ENCODE peak calls at places on chromosomes 13 and 19, in ten cellular contexts. One of them, this sample, is unnamed.

GRCh38 chr19:55495646-55496349 is 7.6 kb downstream of the SSC5D start:
- DNase-seq in osteocyte: no peak
- DNase-seq in kidney: no peak
- DNase-seq in C1 segment of cervical spinal cord: no peak
- DNase-seq in AG09309: no peak
- DNase-seq in posterior cingulate gyrus: no peak
- DNase-seq in WTC11: no peak
- DNase-seq in RWPE2: no peak
- DNase-seq in caudate nucleus: no peak
- DNase-seq in GOT3: no peak
- DNase-seq in this sample: no peak

GRCh38 chr13:84208251-84208650 is 326.0 kb upstream of the SLITRK1 start:
- DNase-seq in osteocyte: no peak
- DNase-seq in WTC11: no peak
- DNase-seq in RWPE2: no peak
- DNase-seq in posterior cingulate gyrus: no peak
- DNase-seq in caudate nucleus: no peak
- DNase-seq in AG09309: no peak
- DNase-seq in kidney: no peak
- DNase-seq in GOT3: no peak
- DNase-seq in C1 segment of cervical spinal cord: no peak
- DNase-seq in this sample: no peak

GRCh38 chr19:47447470-47448359 is 24.0 kb downstream of the SLC8A2 start:
- DNase-seq in RWPE2: peak; percentile 97
- DNase-seq in posterior cingulate gyrus: peak; percentile 49
- DNase-seq in C1 segment of cervical spinal cord: peak; percentile 33
- DNase-seq in caudate nucleus: no peak
- DNase-seq in AG09309: no peak
- DNase-seq in WTC11: peak; percentile 99
- DNase-seq in GOT3: no peak
- DNase-seq in osteocyte: no peak
- DNase-seq in kidney: peak; percentile 83
- DNase-seq in this sample: peak; percentile 74

GRCh38 chr19:10339380-10339960 is at the start of gene ICAM3:
- DNase-seq in GOT3: no peak
- DNase-seq in WTC11: no peak
- DNase-seq in osteocyte: no peak
- DNase-seq in AG09309: no peak
- DNase-seq in RWPE2: no peak
- DNase-seq in C1 segment of cervical spinal cord: no peak
- DNase-seq in caudate nucleus: no peak
- DNase-seq in kidney: no peak
- DNase-seq in posterior cingulate gyrus: no peak
- DNase-seq in this sample: no peak

GRCh38 chr19:13834308-13834790 is 39.1 kb downstream of the ZSWIM4 start:
- DNase-seq in GOT3: no peak
- DNase-seq in RWPE2: no peak
- DNase-seq in caudate nucleus: no peak
- DNase-seq in kidney: peak; percentile 37
- DNase-seq in posterior cingulate gyrus: no peak
- DNase-seq in osteocyte: no peak
- DNase-seq in WTC11: no peak
- DNase-seq in AG09309: no peak
- DNase-seq in C1 segment of cervical spinal cord: no peak
- DNase-seq in this sample: no peak

GRCh38 chr19:12769689-12770088 is 5.7 kb downstream of the HOOK2 start:
- DNase-seq in osteocyte: no peak
- DNase-seq in WTC11: peak; percentile 85
- DNase-seq in kidney: no peak
- DNase-seq in caudate nucleus: no peak
- DNase-seq in posterior cingulate gyrus: no peak
- DNase-seq in C1 segment of cervical spinal cord: no peak
- DNase-seq in AG09309: no peak
- DNase-seq in RWPE2: no peak
- DNase-seq in GOT3: no peak
- DNase-seq in this sample: no peak

GRCh38 chr13:106919093-106919492 is 351.2 kb upstream of the ARGLU1 start:
- DNase-seq in osteocyte: no peak
- DNase-seq in caudate nucleus: no peak
- DNase-seq in GOT3: no peak
- DNase-seq in C1 segment of cervical spinal cord: no peak
- DNase-seq in RWPE2: no peak
- DNase-seq in AG09309: no peak
- DNase-seq in kidney: no peak
- DNase-seq in WTC11: no peak
- DNase-seq in posterior cingulate gyrus: no peak
- DNase-seq in this sample: no peak

GRCh38 chr13:73215807-73216206 is 157.0 kb downstream of the KLF5 start:
- DNase-seq in kidney: peak; percentile 74
- DNase-seq in AG09309: peak; percentile 84
- DNase-seq in C1 segment of cervical spinal cord: no peak
- DNase-seq in GOT3: no peak
- DNase-seq in WTC11: no peak
- DNase-seq in posterior cingulate gyrus: no peak
- DNase-seq in caudate nucleus: no peak
- DNase-seq in RWPE2: no peak
- DNase-seq in osteocyte: no peak
- DNase-seq in this sample: no peak

GRCh38 chr13:103539265-103539664 is 473.0 kb upstream of the SLC10A2 start:
- DNase-seq in posterior cingulate gyrus: no peak
- DNase-seq in AG09309: no peak
- DNase-seq in caudate nucleus: no peak
- DNase-seq in WTC11: peak; percentile 18
- DNase-seq in C1 segment of cervical spinal cord: no peak
- DNase-seq in GOT3: no peak
- DNase-seq in RWPE2: no peak
- DNase-seq in osteocyte: no peak
- DNase-seq in kidney: no peak
- DNase-seq in this sample: no peak

GRCh38 chr13:93227280-93227905 is 786 bp downstream of the GPC6 start:
- DNase-seq in kidney: no peak
- DNase-seq in posterior cingulate gyrus: no peak
- DNase-seq in RWPE2: no peak
- DNase-seq in AG09309: peak; percentile 13
- DNase-seq in C1 segment of cervical spinal cord: no peak
- DNase-seq in osteocyte: no peak
- DNase-seq in WTC11: peak; percentile 56
- DNase-seq in GOT3: peak; percentile 43
- DNase-seq in caudate nucleus: no peak
- DNase-seq in this sample: no peak

GRCh38 chr13:20157387-20157786 is 3.5 kb downstream of the GJA3 start:
- DNase-seq in posterior cingulate gyrus: no peak
- DNase-seq in caudate nucleus: no peak
- DNase-seq in C1 segment of cervical spinal cord: no peak
- DNase-seq in RWPE2: no peak
- DNase-seq in WTC11: no peak
- DNase-seq in AG09309: no peak
- DNase-seq in kidney: no peak
- DNase-seq in GOT3: no peak
- DNase-seq in osteocyte: no peak
- DNase-seq in this sample: no peak

GRCh38 chr19:33691736-33692135 is 70.0 kb downstream of the CHST8 start:
- DNase-seq in osteocyte: no peak
- DNase-seq in kidney: no peak
- DNase-seq in WTC11: no peak
- DNase-seq in caudate nucleus: no peak
- DNase-seq in posterior cingulate gyrus: no peak
- DNase-seq in C1 segment of cervical spinal cord: no peak
- DNase-seq in GOT3: no peak
- DNase-seq in RWPE2: peak; percentile 7
- DNase-seq in AG09309: no peak
- DNase-seq in this sample: no peak

GRCh38 chr13:49821216-49821820 is 28.8 kb upstream of the KPNA3 start:
- DNase-seq in WTC11: no peak
- DNase-seq in AG09309: no peak
- DNase-seq in osteocyte: no peak
- DNase-seq in C1 segment of cervical spinal cord: no peak
- DNase-seq in posterior cingulate gyrus: no peak
- DNase-seq in RWPE2: no peak
- DNase-seq in GOT3: no peak
- DNase-seq in kidney: no peak
- DNase-seq in caudate nucleus: no peak
- DNase-seq in this sample: no peak

GRCh38 chr13:94660695-94661324 is 51.5 kb downstream of the SOX21 start:
- DNase-seq in WTC11: no peak
- DNase-seq in RWPE2: no peak
- DNase-seq in AG09309: no peak
- DNase-seq in C1 segment of cervical spinal cord: no peak
- DNase-seq in osteocyte: no peak
- DNase-seq in caudate nucleus: no peak
- DNase-seq in posterior cingulate gyrus: no peak
- DNase-seq in GOT3: no peak
- DNase-seq in kidney: no peak
- DNase-seq in this sample: peak; percentile 20

GRCh38 chr19:15234525-15235130 is 2.4 kb upstream of the EPHX3 start:
- DNase-seq in caudate nucleus: no peak
- DNase-seq in posterior cingulate gyrus: no peak
- DNase-seq in C1 segment of cervical spinal cord: no peak
- DNase-seq in WTC11: no peak
- DNase-seq in kidney: no peak
- DNase-seq in GOT3: no peak
- DNase-seq in AG09309: no peak
- DNase-seq in osteocyte: no peak
- DNase-seq in RWPE2: no peak
- DNase-seq in this sample: no peak

GRCh38 chr13:76709851-76710250 is 176.4 kb downstream of the KCTD12 start:
- DNase-seq in RWPE2: no peak
- DNase-seq in kidney: no peak
- DNase-seq in GOT3: no peak
- DNase-seq in AG09309: no peak
- DNase-seq in caudate nucleus: no peak
- DNase-seq in WTC11: no peak
- DNase-seq in C1 segment of cervical spinal cord: no peak
- DNase-seq in osteocyte: no peak
- DNase-seq in posterior cingulate gyrus: no peak
- DNase-seq in this sample: no peak

GRCh38 chr19:55173717-55174409 is 6.2 kb downstream of the SYT5 start:
- DNase-seq in osteocyte: no peak
- DNase-seq in C1 segment of cervical spinal cord: no peak
- DNase-seq in GOT3: peak; percentile 58
- DNase-seq in WTC11: peak; percentile 96
- DNase-seq in AG09309: peak; percentile 34
- DNase-seq in RWPE2: peak; percentile 89
- DNase-seq in posterior cingulate gyrus: no peak
- DNase-seq in caudate nucleus: no peak
- DNase-seq in kidney: no peak
- DNase-seq in this sample: peak; percentile 87

GRCh38 chr13:77565635-77566034 is 30.1 kb downstream of the SCEL start:
- DNase-seq in AG09309: no peak
- DNase-seq in RWPE2: no peak
- DNase-seq in kidney: no peak
- DNase-seq in GOT3: no peak
- DNase-seq in posterior cingulate gyrus: no peak
- DNase-seq in osteocyte: no peak
- DNase-seq in WTC11: no peak
- DNase-seq in C1 segment of cervical spinal cord: no peak
- DNase-seq in caudate nucleus: no peak
- DNase-seq in this sample: no peak

GRCh38 chr19:12828494-12828893 is 5.9 kb downstream of the RTBDN start:
- DNase-seq in caudate nucleus: no peak
- DNase-seq in WTC11: peak; percentile 91
- DNase-seq in AG09309: no peak
- DNase-seq in posterior cingulate gyrus: no peak
- DNase-seq in RWPE2: no peak
- DNase-seq in C1 segment of cervical spinal cord: no peak
- DNase-seq in GOT3: no peak
- DNase-seq in kidney: no peak
- DNase-seq in osteocyte: no peak
- DNase-seq in this sample: no peak

GRCh38 chr13:111114362-111115050 is 604 bp upstream of the ARHGEF7 start:
- DNase-seq in caudate nucleus: no peak
- DNase-seq in GOT3: no peak
- DNase-seq in posterior cingulate gyrus: peak; percentile 40
- DNase-seq in osteocyte: no peak
- DNase-seq in C1 segment of cervical spinal cord: no peak
- DNase-seq in WTC11: peak; percentile 44
- DNase-seq in RWPE2: no peak
- DNase-seq in kidney: no peak
- DNase-seq in AG09309: no peak
- DNase-seq in this sample: no peak